ENCODE peak calls at places on chromosomes 12 and 14, in seven cellular contexts. T is Caco-2, N is type B pancreatic cell, J is AG09319, U is fibroblast of the aortic adventitia, X is choroid plexus epithelial cell, Y is neural crest cell. B is an unnamed sample.

GRCh38 chr12:9707864-9708808 is 24.8 kb downstream of the CLECL1 start:
- DNase-seq in X (peak; percentile 80), U (peak; percentile 74), Y (peak; percentile 41), T (peak; percentile 54), J (peak; percentile 24), N (no peak), B (peak; percentile 48)

GRCh38 chr12:54259194-54260011 is 20.5 kb downstream of the CBX5 start:
- DNase-seq in T (peak; percentile 80), U (peak; percentile 88), J (peak; percentile 77), X (peak; percentile 93), N (peak; percentile 83), Y (peak; percentile 69), B (peak; percentile 81)

GRCh38 chr14:90454041-90455000 is 57.5 kb downstream of the CALM1 start:
- DNase-seq in U (peak; percentile 73), Y (peak; percentile 90), N (peak; percentile 77), X (peak; percentile 85), J (peak; percentile 51), T (peak; percentile 76), B (peak; percentile 84)

GRCh38 chr14:81315344-81315743 is 84.8 kb downstream of the STON2 start:
- DNase-seq in U (no peak), J (no peak), Y (no peak), T (no peak), X (no peak), N (no peak), B (no peak)

GRCh38 chr12:58415716-58416115 is 474.3 kb downstream of the ATP23 start:
- DNase-seq in Y (no peak), J (no peak), X (no peak), U (peak; percentile 12), N (no peak), T (no peak), B (no peak)

GRCh38 chr12:110776410-110776809 is 33.7 kb upstream of the PPP1CC start:
- DNase-seq in J (no peak), X (no peak), T (no peak), U (no peak), N (no peak), Y (no peak), B (no peak)

GRCh38 chr12:88624911-88625310 is 44.6 kb upstream of the KITLG start:
- DNase-seq in T (no peak), N (no peak), X (peak; percentile 69), Y (no peak), U (peak; percentile 90), J (no peak), B (no peak)

GRCh38 chr12:30985814-30986452 is 59.4 kb downstream of the TSPAN11 start:
- DNase-seq in J (no peak), T (peak; percentile 68), N (no peak), U (peak; percentile 55), X (peak; percentile 78), Y (peak; percentile 57), B (peak; percentile 79)

GRCh38 chr12:10364839-10365681 is 24.8 kb downstream of the KLRK1 start:
- DNase-seq in N (no peak), U (peak; percentile 86), X (peak; percentile 94), Y (no peak), T (peak; percentile 88), J (no peak), B (peak; percentile 16)

GRCh38 chr12:14267724-14268123 is 97.8 kb upstream of the ATF7IP start:
- DNase-seq in J (no peak), Y (no peak), U (no peak), N (no peak), T (no peak), X (no peak), B (no peak)

GRCh38 chr14:77190977-77191376 is 9.4 kb downstream of the TMEM63C start:
- DNase-seq in Y (no peak), X (peak; percentile 7), T (no peak), N (no peak), J (no peak), U (no peak), B (no peak)

GRCh38 chr14:101630056-101630960 is 69.0 kb downstream of the DIO3 start:
- DNase-seq in N (no peak), X (no peak), J (no peak), U (no peak), Y (no peak), T (no peak), B (no peak)

GRCh38 chr14:79856357-79856756 is 354.9 kb downstream of the DIO2 start:
- DNase-seq in J (no peak), U (peak; percentile 25), T (no peak), Y (no peak), X (peak; percentile 83), N (no peak), B (no peak)

GRCh38 chr14:87944987-87945604 is 47.9 kb downstream of the GALC start:
- DNase-seq in J (peak; percentile 34), U (peak; percentile 80), Y (no peak), T (no peak), N (no peak), X (peak; percentile 87), B (no peak)

GRCh38 chr12:96489392-96490056 is at the start of gene CFAP54:
- DNase-seq in X (peak; percentile 94), N (peak; percentile 95), U (peak; percentile 93), J (peak; percentile 75), Y (peak; percentile 94), T (peak; percentile 88), B (peak; percentile 98)

GRCh38 chr12:96483116-96483515 is 6.3 kb upstream of the CFAP54 start:
- DNase-seq in Y (no peak), U (no peak), X (no peak), T (no peak), N (no peak), J (no peak), B (no peak)

GRCh38 chr12:96487214-96487613 is 2.2 kb upstream of the CFAP54 start:
- DNase-seq in N (no peak), X (peak; percentile 74), Y (no peak), U (peak; percentile 82), J (no peak), T (no peak), B (no peak)

GRCh38 chr12:96487634-96488033 is 1.7 kb upstream of the CFAP54 start:
- DNase-seq in N (no peak), X (no peak), U (no peak), Y (no peak), J (no peak), T (no peak), B (no peak)

GRCh38 chr12:96486751-96487150 is 2.6 kb upstream of the CFAP54 start:
- DNase-seq in J (no peak), U (no peak), N (no peak), Y (no peak), T (no peak), X (no peak), B (no peak)
- TF ChIP-seq CTCF in J (no peak), U (no peak), N (no peak), Y (no peak), T (no peak), X (no peak), B (no peak)

GRCh38 chr14:104230119-104230885 is 91.9 kb downstream of the KIF26A start:
- DNase-seq in N (no peak), U (no peak), J (no peak), T (no peak), X (no peak), Y (no peak), B (no peak)

GRCh38 chr14:104228221-104228620 is 89.8 kb downstream of the KIF26A start:
- DNase-seq in U (no peak), J (no peak), Y (no peak), N (no peak), T (no peak), X (no peak), B (no peak)

GRCh38 chr14:104227806-104228205 is 89.4 kb downstream of the KIF26A start:
- DNase-seq in T (no peak), Y (no peak), N (no peak), J (no peak), U (no peak), X (no peak), B (no peak)

GRCh38 chr14:104229621-104230041 is 91.2 kb downstream of the KIF26A start:
- DNase-seq in J (no peak), X (no peak), U (no peak), Y (no peak), T (no peak), N (no peak), B (no peak)

GRCh38 chr14:104228716-104229620 is 90.6 kb downstream of the KIF26A start:
- DNase-seq in T (no peak), N (no peak), X (no peak), Y (no peak), J (no peak), U (no peak), B (no peak)
- TF ChIP-seq CTCF in T (no peak), N (no peak), X (no peak), Y (no peak), J (no peak), U (no peak), B (no peak)

GRCh38 chr12:20624718-20625117 is 70.4 kb upstream of the SLCO1C1 start:
- DNase-seq in X (peak; percentile 41), Y (peak; percentile 16), J (no peak), T (no peak), U (peak; percentile 34), N (no peak), B (peak; percentile 38)
- TF ChIP-seq CTCF in X (peak; percentile 55), Y (peak; percentile 55), J (peak; percentile 46), T (peak; percentile 63), U (peak; percentile 54), N (peak; percentile 68), B (peak; percentile 30)

GRCh38 chr12:49489720-49490119 is 49.1 kb upstream of the KCNH3 start:
- DNase-seq in J (no peak), U (peak; percentile 92), Y (no peak), X (peak; percentile 73), N (no peak), T (no peak), B (no peak)
- TF ChIP-seq CTCF in J (no peak), U (peak; percentile 48), Y (no peak), X (peak; percentile 37), N (no peak), T (no peak), B (no peak)

GRCh38 chr14:96263347-96264199 is 7.6 kb downstream of the BDKRB1 start:
- DNase-seq in U (no peak), N (no peak), T (no peak), X (no peak), J (no peak), Y (no peak), B (no peak)

GRCh38 chr14:96265387-96265786 is 9.4 kb downstream of the BDKRB1 start:
- DNase-seq in U (no peak), J (no peak), T (no peak), X (no peak), Y (no peak), N (no peak), B (no peak)

GRCh38 chr14:96264200-96264553 is 8.2 kb downstream of the BDKRB1 start:
- DNase-seq in Y (no peak), J (no peak), X (no peak), U (no peak), N (no peak), T (no peak), B (no peak)

GRCh38 chr14:96267336-96267735 is 11.3 kb downstream of the BDKRB1 start:
- DNase-seq in T (no peak), X (peak; percentile 84), N (peak; percentile 66), Y (no peak), U (peak; percentile 92), J (peak; percentile 83), B (no peak)

GRCh38 chr14:96264850-96265249 is 8.8 kb downstream of the BDKRB1 start:
- DNase-seq in X (peak; percentile 54), U (peak; percentile 69), J (no peak), N (no peak), Y (no peak), T (no peak), B (no peak)
- TF ChIP-seq CTCF in X (peak; percentile 69), U (peak; percentile 71), J (peak; percentile 50), N (no peak), Y (no peak), T (peak; percentile 50), B (no peak)